ENCODE peak calls at places on chromosome 14, in nine cellular contexts. G, U, K, O, Z, F, C, I and L are unnamed samples.
A peak's percentile ranks its signal among the peaks of the same experiment; 100 is the strongest.

GRCh38 chr14:79629891-79630560 is 581.3 kb downstream of the DIO2 start:
- DNase-seq in G (no peak), U (no peak), K (no peak), O (no peak), Z (no peak), F (no peak), C (no peak), I (no peak), L (peak; percentile 6)

GRCh38 chr14:96368534-96368933 is 5.2 kb downstream of the GSKIP start:
- DNase-seq in G (no peak), U (no peak), K (no peak), O (no peak), Z (no peak), F (no peak), C (no peak), I (no peak), L (no peak)

GRCh38 chr14:22798528-22798927 is 16.7 kb downstream of the SLC7A7 start:
- DNase-seq in G (no peak), U (no peak), K (no peak), O (no peak), Z (no peak), F (no peak), C (no peak), I (no peak), L (no peak)

GRCh38 chr14:32043624-32044023 is 33.5 kb upstream of the ARHGAP5 start:
- DNase-seq in G (no peak), U (no peak), K (no peak), O (no peak), Z (no peak), F (no peak), C (no peak), I (no peak), L (no peak)

GRCh38 chr14:20667957-20668356 is 16.4 kb upstream of the RNASE4 start:
- DNase-seq in G (no peak), U (no peak), K (no peak), O (peak; percentile 83), Z (no peak), F (no peak), C (peak; percentile 56), I (no peak), L (no peak)

GRCh38 chr14:42715316-42715715 is 1108.6 kb downstream of the LRFN5 start:
- DNase-seq in G (no peak), U (no peak), K (no peak), O (no peak), Z (no peak), F (no peak), C (no peak), I (no peak), L (peak; percentile 31)

GRCh38 chr14:95236221-95236620 is 78.9 kb upstream of the DICER1 start:
- DNase-seq in G (no peak), U (no peak), K (no peak), O (no peak), Z (no peak), F (no peak), C (no peak), I (no peak), L (no peak)

GRCh38 chr14:69948311-69948710 is 69.1 kb downstream of the SMOC1 start:
- DNase-seq in G (no peak), U (no peak), K (no peak), O (no peak), Z (no peak), F (no peak), C (no peak), I (no peak), L (no peak)

GRCh38 chr14:20711275-20712069 is 22.9 kb downstream of the ANG start:
- DNase-seq in G (no peak), U (no peak), K (no peak), O (no peak), Z (no peak), F (no peak), C (no peak), I (no peak), L (no peak)

GRCh38 chr14:34003052-34003668 is 52.3 kb upstream of the EGLN3 start:
- DNase-seq in G (no peak), U (no peak), K (no peak), O (no peak), Z (no peak), F (no peak), C (no peak), I (no peak), L (no peak)

GRCh38 chr14:61444215-61444768 is 122.9 kb downstream of the PRKCH start:
- DNase-seq in G (peak; percentile 71), U (no peak), K (no peak), O (no peak), Z (no peak), F (no peak), C (peak; percentile 84), I (no peak), L (no peak)

GRCh38 chr14:20690848-20691640 is 2.5 kb downstream of the ANG start:
- DNase-seq in G (peak; percentile 69), U (no peak), K (no peak), O (peak; percentile 70), Z (peak; percentile 82), F (peak; percentile 34), C (peak; percentile 66), I (peak; percentile 63), L (peak; percentile 69)

GRCh38 chr14:103052407-103052806 is 4.9 kb downstream of the CDC42BPB start:
- DNase-seq in G (no peak), U (no peak), K (no peak), O (no peak), Z (no peak), F (no peak), C (no peak), I (no peak), L (no peak)

GRCh38 chr14:104868060-104868740 is 3.1 kb downstream of the CEP170B start:
- DNase-seq in G (no peak), U (peak; percentile 25), K (no peak), O (no peak), Z (no peak), F (no peak), C (no peak), I (no peak), L (no peak)

DNA sequence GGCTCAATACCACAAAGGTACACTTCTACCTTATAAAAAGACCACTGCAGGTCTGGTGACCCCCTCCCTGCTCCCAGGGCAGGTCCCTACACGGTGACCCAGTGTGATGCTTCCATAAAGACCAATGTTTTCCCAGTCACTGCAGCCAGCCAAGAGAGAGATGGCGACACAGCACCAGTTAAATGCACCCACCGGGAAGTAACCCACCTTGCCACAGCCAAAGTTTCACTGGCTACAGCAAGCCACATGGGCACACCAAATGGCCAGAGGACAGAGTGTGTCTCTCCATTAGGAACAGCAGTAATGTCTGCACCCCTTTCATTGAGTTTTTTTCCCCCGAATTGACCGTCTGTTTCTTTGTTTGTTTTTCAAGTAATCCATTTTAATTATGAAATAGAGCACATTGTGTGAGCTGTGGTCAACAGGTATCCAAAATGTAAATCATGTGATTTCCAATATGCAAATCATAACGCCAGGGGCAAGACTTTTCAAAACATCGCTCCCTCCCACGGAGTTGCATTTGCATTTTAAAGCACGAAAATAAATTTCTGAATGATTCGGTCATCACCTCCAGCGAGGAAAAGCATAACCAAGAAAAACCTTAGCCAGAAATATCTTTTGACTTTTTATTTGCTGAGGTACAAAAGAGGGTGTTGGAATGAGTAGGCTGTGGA is 48.9 kb upstream of the EML1 start:
- DNase-seq in G (no peak), U (no peak), K (no peak), O (no peak), Z (no peak), F (no peak), C (no peak), I (no peak), L (peak; percentile 68)
- H3K4me3 ChIP-seq in G (no peak overlapping the region), U (no peak overlapping the region), K (no peak overlapping the region), O (no peak overlapping the region), Z (no peak overlapping the region), F (no peak overlapping the region), C (no peak overlapping the region), I (no peak overlapping the region), L (no peak overlapping the region)

DNA sequence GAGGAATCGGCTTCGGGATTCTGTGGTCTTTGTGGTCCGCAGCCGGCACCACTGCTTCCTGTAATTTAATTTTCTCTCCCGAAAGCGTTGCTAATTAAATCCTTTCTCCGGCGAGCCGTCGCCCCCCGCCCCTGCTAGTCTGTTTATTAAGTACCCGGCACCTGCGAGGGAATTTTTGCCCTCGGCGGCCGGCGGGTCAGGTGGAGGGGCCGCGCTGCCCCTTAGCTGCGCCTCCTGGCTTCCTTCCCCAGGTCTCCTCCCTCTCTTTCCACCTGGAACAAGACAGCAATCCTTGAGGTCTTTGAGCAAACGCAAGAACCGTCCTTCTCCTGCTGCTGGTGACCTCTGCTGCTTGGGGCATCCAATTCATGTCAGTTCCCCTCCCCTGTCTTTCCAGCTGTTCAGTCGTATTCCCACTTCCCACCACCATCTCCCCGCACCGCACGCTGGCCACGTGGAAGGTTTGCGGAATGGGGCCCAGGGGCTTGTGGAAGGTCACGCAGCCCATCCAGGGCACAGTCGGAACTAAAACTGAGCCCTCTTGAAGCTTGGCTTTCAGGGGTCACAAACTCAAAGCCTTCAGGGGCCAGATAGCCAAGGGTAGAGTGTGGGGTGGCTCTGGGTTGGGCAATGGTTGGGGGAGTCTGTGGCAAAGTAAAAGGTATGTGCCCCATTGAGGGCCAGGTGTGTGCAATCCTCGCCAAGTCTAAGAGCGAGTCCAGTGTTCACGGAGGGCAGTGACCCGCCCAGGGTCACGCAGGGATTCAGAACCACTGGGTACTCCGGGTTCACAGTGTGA is 16.1 kb downstream of the ZDHHC22 start:
- DNase-seq in G (no peak), U (no peak), K (no peak), O (no peak), Z (no peak), F (no peak), C (no peak), I (no peak), L (no peak)
- H3K4me3 ChIP-seq in G (no peak overlapping the region), U (no peak overlapping the region), K (peak overlapping the region; percentile 45), O (peak overlapping the region; percentile 39), Z (peak overlapping the region; percentile 66), F (peak overlapping the region; percentile 52), C (peak overlapping the region; percentile 20), I (peak overlapping the region; percentile 41), L (peak overlapping the region; percentile 14)

GRCh38 chr14:59148334-59148900 is 40.0 kb upstream of the DAAM1 start:
- DNase-seq in G (no peak), U (no peak), K (no peak), O (peak; percentile 84), Z (no peak), F (no peak), C (no peak), I (no peak), L (no peak)
- H3K4me3 ChIP-seq in G (no peak overlapping the region), U (no peak overlapping the region), K (no peak overlapping the region), O (peak overlapping the region; percentile 42), Z (no peak overlapping the region), F (no peak overlapping the region), C (no peak overlapping the region), I (no peak overlapping the region), L (no peak overlapping the region)

DNA sequence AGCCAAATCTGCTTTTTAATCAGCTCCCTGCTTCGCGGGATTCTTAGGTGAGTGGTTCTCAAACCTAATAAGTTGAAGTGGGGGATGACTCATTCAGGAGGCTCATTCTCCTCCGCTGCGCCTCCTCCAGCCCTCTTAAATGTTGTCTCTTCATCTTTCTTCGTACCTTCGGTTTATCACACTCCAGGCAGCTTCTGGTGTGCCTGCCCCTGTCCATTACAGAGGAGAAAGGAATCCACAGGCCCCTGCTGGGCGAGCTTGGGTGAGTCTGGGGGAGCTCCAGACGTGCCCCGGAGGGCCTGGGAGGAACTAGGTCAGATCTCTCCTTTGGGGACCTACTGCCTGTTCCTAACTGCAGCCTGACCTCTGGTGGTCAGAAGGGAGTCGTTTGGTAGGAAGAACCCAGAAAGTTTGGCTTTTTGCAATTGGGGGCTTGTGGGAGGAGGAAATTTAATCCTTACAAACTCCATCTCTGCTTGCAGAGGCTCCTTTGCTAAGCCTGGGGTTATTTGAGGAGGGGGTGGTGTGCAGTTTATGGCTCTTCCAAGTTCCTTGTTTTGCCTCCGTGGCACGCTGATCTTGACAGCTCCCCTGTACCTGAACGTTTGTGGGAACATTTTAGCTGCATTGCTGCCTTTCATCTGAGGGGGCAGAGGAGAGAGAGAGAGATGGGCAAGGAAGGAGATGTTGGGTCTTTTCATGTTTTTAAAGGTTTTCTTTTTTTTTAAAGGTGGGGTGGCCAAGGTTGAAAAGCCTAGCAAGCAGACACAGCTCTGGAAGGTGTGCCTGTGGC is 84.1 kb upstream of the GNG2 start:
- DNase-seq in G (peak; percentile 10), U (peak; percentile 35), K (peak; percentile 57), O (peak; percentile 59), Z (peak; percentile 71), F (peak; percentile 31), C (peak; percentile 48), I (peak; percentile 25), L (peak; percentile 75)
- H3K4me3 ChIP-seq in G (no peak overlapping the region), U (no peak overlapping the region), K (peak overlapping the region; percentile 26), O (no peak overlapping the region), Z (no peak overlapping the region), F (no peak overlapping the region), C (no peak overlapping the region), I (no peak overlapping the region), L (peak overlapping the region; percentile 30)